ENCODE peak calls at places on chromosomes 4 and X, in ten cellular contexts. I is K562, P is cardiac muscle cell, Y is sigmoid colon, U is heart right ventricle, G is AG04450, Q is right lobe of liver, K is ovary, W is upper lobe of right lung, D is testis. Z is an unnamed sample.

GRCh38 chr4:107034091-107034698 is 1.9 kb downstream of the DKK2 start:
- DNase-seq in I (no peak), P (peak), Y (peak), U (no peak), G (no peak), Q (no peak), K (peak), W (peak), D (peak), Z (no peak)

GRCh38 chr4:88211473-88212252 is 53.2 kb upstream of the ABCG2 start:
- DNase-seq in I (peak), P (peak), Y (no peak), U (peak), G (peak), Q (no peak), K (peak), W (no peak), D (peak), Z (no peak)

GRCh38 chr4:73730292-73730691 is 10.1 kb upstream of the CXCL8 start:
- DNase-seq in I (no peak), P (no peak), Y (no peak), U (no peak), G (no peak), Q (no peak), K (no peak), W (no peak), D (no peak), Z (no peak)

GRCh38 chrX:16081357-16081756 is 42.0 kb upstream of the GRPR start:
- DNase-seq in I (no peak), P (no peak), Y (no peak), U (no peak), G (no peak), Q (no peak), K (no peak), W (no peak), D (no peak), Z (no peak)

GRCh38 chr4:70829492-70829891 is 10.2 kb downstream of the GRSF1 start:
- DNase-seq in I (no peak), P (no peak), Y (no peak), U (no peak), G (no peak), Q (no peak), K (no peak), W (no peak), D (no peak), Z (no peak)

GRCh38 chrX:50704987-50705386 is 109.0 kb downstream of the SHROOM4 start:
- DNase-seq in I (no peak), P (no peak), Y (no peak), U (no peak), G (no peak), Q (no peak), K (no peak), W (no peak), D (no peak), Z (no peak)

GRCh38 chr4:187908079-187908501 is 87.5 kb upstream of the ZFP42 start:
- DNase-seq in I (no peak), P (peak), Y (no peak), U (no peak), G (peak), Q (no peak), K (no peak), W (no peak), D (no peak), Z (no peak)

GRCh38 chr4:161249779-161250440 is 913.9 kb downstream of the FSTL5 start:
- DNase-seq in I (no peak), P (no peak), Y (no peak), U (no peak), G (no peak), Q (no peak), K (no peak), W (no peak), D (no peak), Z (no peak)

GRCh38 chrX:19168609-19169008 is 46.3 kb upstream of the ADGRG2 start:
- DNase-seq in I (no peak), P (no peak), Y (no peak), U (no peak), G (no peak), Q (no peak), K (no peak), W (no peak), D (no peak), Z (no peak)

GRCh38 chr4:168794881-168795280 is 215.2 kb downstream of the CBR4 start:
- DNase-seq in I (no peak), P (no peak), Y (no peak), U (no peak), G (no peak), Q (no peak), K (no peak), W (no peak), D (no peak), Z (no peak)

GRCh38 chr4:162497564-162498167 is 333.9 kb upstream of the FSTL5 start:
- DNase-seq in I (peak), P (peak), Y (no peak), U (no peak), G (peak), Q (no peak), K (no peak), W (no peak), D (no peak), Z (no peak)

GRCh38 chr4:7981738-7982394 is 42.2 kb upstream of the AFAP1 start:
- DNase-seq in I (no peak), P (no peak), Y (no peak), U (no peak), G (no peak), Q (no peak), K (no peak), W (no peak), D (no peak), Z (no peak)

GRCh38 chrX:11412715-11413623 is 119.8 kb downstream of the AMELX start:
- DNase-seq in I (peak), P (peak), Y (no peak), U (no peak), G (no peak), Q (no peak), K (no peak), W (no peak), D (no peak), Z (no peak)

GRCh38 chrX:44035576-44035975 is 62.4 kb upstream of the NDP start:
- DNase-seq in I (no peak), P (peak), Y (no peak), U (no peak), G (no peak), Q (no peak), K (no peak), W (no peak), D (no peak), Z (no peak)

GRCh38 chrX:31265383-31265782 is 193.5 kb upstream of the FTHL17 start:
- DNase-seq in I (no peak), P (no peak), Y (no peak), U (no peak), G (no peak), Q (no peak), K (no peak), W (no peak), D (no peak), Z (no peak)

GRCh38 chrX:53481093-53481492 is 46.9 kb upstream of the HSD17B10 start:
- DNase-seq in I (peak), P (no peak), Y (no peak), U (no peak), G (no peak), Q (no peak), K (no peak), W (no peak), D (no peak), Z (no peak)

GRCh38 chr4:10058371-10058770 is 37.1 kb upstream of the SLC2A9 start:
- DNase-seq in I (no peak), P (no peak), Y (no peak), U (no peak), G (no peak), Q (no peak), K (no peak), W (no peak), D (no peak), Z (no peak)

GRCh38 chr4:86089924-86090323 is 269.9 kb downstream of the MAPK10 start:
- DNase-seq in I (no peak), P (peak), Y (no peak), U (no peak), G (no peak), Q (no peak), K (no peak), W (no peak), D (no peak), Z (no peak)

GRCh38 chrX:82556588-82556987 is 951.5 kb upstream of the POU3F4 start:
- DNase-seq in I (no peak), P (no peak), Y (no peak), U (no peak), G (no peak), Q (no peak), K (no peak), W (no peak), D (no peak), Z (no peak)

GRCh38 chr4:147546341-147546740 is 65.4 kb downstream of the EDNRA start:
- DNase-seq in I (no peak), P (peak), Y (no peak), U (no peak), G (peak), Q (no peak), K (no peak), W (no peak), D (no peak), Z (no peak)

GRCh38 chr4:159227378-159227777 is 124.5 kb downstream of the RAPGEF2 start:
- DNase-seq in I (no peak), P (no peak), Y (no peak), U (no peak), G (no peak), Q (no peak), K (no peak), W (no peak), D (no peak), Z (no peak)

GRCh38 chr4:123919576-123920098 is 523.0 kb downstream of the SPRY1 start:
- DNase-seq in I (no peak), P (no peak), Y (no peak), U (no peak), G (no peak), Q (no peak), K (no peak), W (no peak), D (no peak), Z (no peak)

GRCh38 chr4:169147217-169147616 is 123.5 kb downstream of the SH3RF1 start:
- DNase-seq in I (no peak), P (no peak), Y (no peak), U (no peak), G (no peak), Q (no peak), K (no peak), W (no peak), D (no peak), Z (no peak)

GRCh38 chr4:59175588-59175987 is 2024.5 kb upstream of the ADGRL3 start:
- DNase-seq in I (no peak), P (no peak), Y (no peak), U (no peak), G (no peak), Q (no peak), K (no peak), W (no peak), D (no peak), Z (no peak)

GRCh38 chrX:110418220-110418856 is 59.7 kb downstream of the RTL9 start:
- DNase-seq in I (peak), P (peak), Y (no peak), U (peak), G (peak), Q (no peak), K (peak), W (peak), D (peak), Z (peak)

GRCh38 chrX:17738002-17738713 is 865 bp downstream of the SCML1 start:
- DNase-seq in I (no peak), P (peak), Y (peak), U (peak), G (no peak), Q (peak), K (peak), W (peak), D (peak), Z (peak)

GRCh38 chrX:153580700-153581386 is 18.1 kb downstream of the CCNQ start:
- DNase-seq in I (peak), P (no peak), Y (no peak), U (no peak), G (no peak), Q (no peak), K (no peak), W (no peak), D (no peak), Z (no peak)

GRCh38 chr4:8280876-8281440 is 11.4 kb downstream of the HTRA3 start:
- DNase-seq in I (no peak), P (no peak), Y (peak), U (no peak), G (no peak), Q (no peak), K (peak), W (no peak), D (no peak), Z (no peak)

GRCh38 chrX:68833855-68834331 is 5.1 kb downstream of the EFNB1 start:
- DNase-seq in I (no peak), P (no peak), Y (peak), U (no peak), G (no peak), Q (no peak), K (no peak), W (no peak), D (no peak), Z (no peak)

GRCh38 chr4:155604718-155605601 is 61.7 kb upstream of the GUCY1A1 start:
- DNase-seq in I (no peak), P (peak), Y (peak), U (peak), G (peak), Q (no peak), K (no peak), W (no peak), D (no peak), Z (no peak)

GRCh38 chrX:154735695-154736393 is 15.0 kb downstream of the GAB3 start:
- DNase-seq in I (no peak), P (peak), Y (peak), U (peak), G (peak), Q (no peak), K (no peak), W (peak), D (peak), Z (peak)

GRCh38 chrX:108261541-108262218 is 170.1 kb downstream of the ATG4A start:
- DNase-seq in I (no peak), P (peak), Y (no peak), U (no peak), G (peak), Q (no peak), K (no peak), W (no peak), D (no peak), Z (no peak)

GRCh38 chr4:3123201-3123671 is 48.8 kb downstream of the HTT start:
- DNase-seq in I (no peak), P (peak), Y (no peak), U (no peak), G (no peak), Q (no peak), K (no peak), W (no peak), D (peak), Z (no peak)

GRCh38 chr4:75916091-75916661 is 13.9 kb upstream of the PPEF2 start:
- DNase-seq in I (peak), P (peak), Y (no peak), U (no peak), G (peak), Q (no peak), K (no peak), W (no peak), D (peak), Z (no peak)

GRCh38 chrX:149145845-149146285 is 359.2 kb downstream of the IDS start:
- DNase-seq in I (no peak), P (no peak), Y (no peak), U (no peak), G (no peak), Q (no peak), K (no peak), W (no peak), D (no peak), Z (no peak)

GRCh38 chrX:130118941-130119640 is 8.8 kb upstream of the ELF4 start:
- DNase-seq in I (no peak), P (peak), Y (no peak), U (no peak), G (peak), Q (no peak), K (no peak), W (no peak), D (no peak), Z (no peak)

DNA sequence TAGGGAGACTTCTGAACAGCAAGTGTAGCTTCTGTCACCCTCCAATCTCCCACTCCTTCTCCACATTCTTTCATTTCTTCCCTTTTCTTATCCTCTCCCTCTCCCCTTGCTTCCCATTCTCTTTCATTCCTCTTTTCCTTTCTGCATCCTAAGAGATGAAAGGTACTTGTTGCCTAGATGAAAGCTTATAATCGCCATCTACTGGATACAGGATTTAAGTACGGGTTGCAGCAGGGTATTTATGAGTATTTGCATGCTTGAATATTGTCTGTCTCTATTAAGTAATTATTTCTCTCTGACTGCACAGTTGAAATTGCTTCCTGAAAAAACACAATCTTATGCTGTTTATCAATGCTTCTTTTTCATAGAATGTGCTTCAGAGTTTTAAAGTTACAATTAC is 174.0 kb upstream of the TENT5D start:
- DNase-seq in I (no peak), P (peak), Y (no peak), U (no peak), G (no peak), Q (no peak), K (no peak), W (no peak), D (no peak), Z (no peak)
- TF ChIP-seq CTCF in I (no peak), P (no peak), Y (no peak), U (no peak), G (no peak), Q (no peak), K (no peak), W (no peak), D (no peak), Z (no peak)

DNA sequence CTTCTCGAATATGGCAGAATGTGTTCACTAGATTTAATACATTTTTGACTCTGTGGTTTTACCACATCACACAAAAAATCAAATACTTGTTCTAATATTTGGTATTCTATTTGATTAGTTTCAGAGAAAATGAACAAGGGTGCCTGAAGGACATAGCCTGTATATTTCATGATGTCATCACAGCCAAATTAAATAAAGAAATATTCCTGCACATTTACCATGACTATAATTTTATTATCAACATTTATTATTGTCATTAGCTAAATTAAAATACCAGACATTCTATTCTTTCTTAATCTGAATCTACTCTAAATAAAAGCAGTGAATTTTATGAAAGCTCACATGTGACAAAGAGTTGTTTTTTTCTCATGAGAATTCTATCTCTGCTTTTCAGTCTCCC is 980.5 kb downstream of the PCDH18 start:
- DNase-seq in I (no peak), P (no peak), Y (no peak), U (no peak), G (no peak), Q (no peak), K (no peak), W (no peak), D (no peak), Z (no peak)
- H3K4me3 ChIP-seq in I (no peak), P (no peak), Y (no peak), U (no peak), G (no peak), Q (no peak), K (no peak), W (no peak), D (no peak), Z (no peak)

DNA sequence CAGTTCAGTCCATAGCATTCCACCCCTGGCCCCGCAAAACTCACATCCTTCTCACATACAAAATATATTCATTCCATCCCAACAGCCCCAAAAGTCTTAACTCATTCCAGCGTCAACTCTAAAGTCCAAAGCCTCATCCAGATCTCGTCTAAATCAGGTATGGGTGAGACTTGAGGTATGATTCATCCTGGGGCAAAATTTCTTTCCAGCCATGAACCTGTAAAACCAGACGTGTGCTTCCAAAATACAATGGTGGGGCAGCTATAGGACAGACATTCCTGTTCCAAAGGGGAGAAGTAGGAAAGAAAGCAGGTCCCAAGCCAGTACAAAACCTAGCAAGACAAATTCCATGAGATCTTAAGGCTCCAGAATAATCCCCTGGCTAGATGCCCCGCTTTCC is 76.9 kb downstream of the CLDN34 start:
- DNase-seq in I (no peak), P (no peak), Y (no peak), U (no peak), G (no peak), Q (no peak), K (no peak), W (no peak), D (no peak), Z (no peak)
- H3K27ac ChIP-seq in I (no peak), P (no peak), Y (no peak), U (peak), G (no peak), Q (no peak), K (no peak), W (no peak), D (no peak), Z (no peak)

DNA sequence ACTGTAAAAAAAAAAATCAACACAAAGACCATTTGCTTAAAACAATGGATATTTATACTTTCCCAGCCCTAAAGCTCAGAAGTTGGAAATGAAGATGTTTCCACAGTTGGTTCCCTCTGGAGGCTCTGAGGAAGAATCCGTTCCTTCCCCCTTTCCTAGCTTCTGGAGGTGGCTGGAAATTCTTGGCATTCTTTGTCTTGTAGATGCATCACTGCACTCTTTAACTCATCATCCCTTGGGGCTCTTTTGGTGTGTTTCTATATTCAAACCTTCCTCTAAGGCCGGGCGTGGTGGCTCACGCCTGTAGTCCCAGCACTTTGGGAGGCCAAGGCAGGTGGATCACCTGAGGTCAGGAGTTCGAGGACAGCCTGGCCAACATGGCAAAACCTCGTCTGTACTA is 78.7 kb downstream of the VCX3A start:
- DNase-seq in I (no peak), P (no peak), Y (no peak), U (no peak), G (no peak), Q (no peak), K (no peak), W (no peak), D (no peak), Z (no peak)
- TF ChIP-seq CTCF in I (no peak), P (no peak), Y (no peak), U (no peak), G (no peak), Q (no peak), K (no peak), W (no peak), D (no peak), Z (no peak)

DNA sequence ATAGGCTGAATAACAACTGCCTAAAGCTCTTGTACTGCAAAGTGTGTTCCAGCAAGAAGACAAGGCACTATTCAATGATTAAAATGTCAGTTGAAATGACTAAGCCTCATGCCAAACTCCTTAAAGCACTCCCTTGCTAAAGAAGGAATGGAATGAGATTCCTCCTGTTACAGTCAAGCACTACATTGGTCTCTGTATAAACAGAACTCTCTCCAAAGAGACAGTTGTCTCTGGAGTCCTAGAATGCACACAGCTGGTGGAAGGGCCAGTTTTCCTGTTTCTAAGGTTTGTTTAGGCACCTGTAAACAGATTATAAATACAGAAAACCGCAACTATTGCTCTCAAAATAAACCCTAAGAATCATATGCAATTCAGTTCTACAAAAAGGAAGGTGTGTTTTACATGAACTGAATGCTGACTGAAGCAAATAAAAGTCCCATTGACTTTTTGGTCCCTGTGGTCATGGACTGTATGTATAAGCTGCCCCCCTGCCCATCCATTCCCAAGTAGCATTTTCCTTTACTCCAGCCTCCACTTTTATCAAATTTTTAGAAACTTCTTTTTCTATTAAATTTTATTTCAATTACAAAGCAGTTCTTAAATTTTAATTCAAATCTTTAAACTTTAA is 47.0 kb downstream of the FAT1 start:
- DNase-seq in I (no peak), P (peak), Y (no peak), U (no peak), G (peak), Q (no peak), K (no peak), W (no peak), D (no peak), Z (no peak)
- H3K4me3 ChIP-seq in I (no peak), P (no peak), Y (no peak), U (no peak), G (no peak), Q (no peak), K (no peak), W (no peak), D (no peak), Z (no peak)

Z was measured in lower lobe of right lung.